ENCODE peak calls at places on chromosomes 2 and 18, in eight cellular contexts. A is epithelial cell of esophagus; B is HFFc6; N is CD8-positive, alpha-beta T cell; I is spleen; S is foreskin fibroblast; P is neural crest cell; V is fibroblast of pulmonary artery. W is an unnamed sample.

GRCh38 chr2:111121028-111121872 is 536 bp downstream of the BCL2L11 start:
- DNase-seq in B (no peak), P (peak), I (peak), N (peak), S (no peak), V (peak), A (peak), W (peak)

GRCh38 chr18:57150828-57151227 is 3.9 kb downstream of the BOD1L2 start:
- DNase-seq in S (no peak), A (no peak), B (no peak), V (no peak), N (no peak), I (no peak), P (no peak), W (no peak)

GRCh38 chr2:39311469-39311868 is 67.7 kb upstream of the CDKL4 start:
- DNase-seq in A (no peak), V (no peak), B (no peak), P (no peak), N (no peak), S (no peak), I (no peak), W (no peak)

GRCh38 chr2:237723613-237724012 is 75.0 kb upstream of the RBM44 start:
- DNase-seq in S (peak), I (no peak), N (no peak), V (no peak), A (peak), B (no peak), P (peak), W (peak)

GRCh38 chr2:191705084-191705483 is 27.1 kb downstream of the NABP1 start:
- DNase-seq in I (no peak), V (no peak), P (no peak), N (no peak), B (no peak), A (no peak), S (no peak), W (no peak)

GRCh38 chr2:67503066-67503795 is 106.1 kb downstream of the ETAA1 start:
- DNase-seq in V (peak), P (no peak), S (peak), N (no peak), A (peak), I (no peak), B (peak), W (peak)

GRCh38 chr2:2014251-2014761 is 270.0 kb upstream of the PXDN start:
- DNase-seq in S (no peak), N (no peak), P (no peak), V (peak), B (no peak), A (no peak), I (no peak), W (peak)

GRCh38 chr2:197137234-197137633 is 173.3 kb downstream of the ANKRD44 start:
- DNase-seq in S (peak), A (peak), N (no peak), V (peak), B (peak), I (no peak), P (no peak), W (peak)

GRCh38 chr2:159516241-159516758 is 100.0 kb downstream of the BAZ2B start:
- DNase-seq in I (no peak), N (no peak), P (no peak), S (no peak), V (peak), B (peak), A (peak), W (peak)

GRCh38 chr2:236656166-236656565 is 86.5 kb downstream of the ACKR3 start:
- DNase-seq in N (no peak), S (no peak), V (no peak), B (no peak), A (no peak), I (no peak), P (no peak), W (no peak)

GRCh38 chr18:78376036-78376435 is 603.6 kb upstream of the SALL3 start:
- DNase-seq in I (no peak), P (peak), B (no peak), S (no peak), N (no peak), A (no peak), V (no peak), W (no peak)

GRCh38 chr2:226334981-226335720 is 464.5 kb downstream of the IRS1 start:
- DNase-seq in A (peak), S (no peak), P (no peak), B (peak), N (no peak), V (peak), I (no peak), W (no peak)

GRCh38 chr2:169086893-169087467 is 17.6 kb downstream of the DHRS9 start:
- DNase-seq in N (no peak), I (no peak), A (peak), P (no peak), B (no peak), V (no peak), S (no peak), W (no peak)

GRCh38 chr2:60550151-60550983 is 3.1 kb downstream of the BCL11A start:
- DNase-seq in V (peak), B (peak), N (peak), S (peak), I (peak), P (peak), A (peak), W (peak)

DNA sequence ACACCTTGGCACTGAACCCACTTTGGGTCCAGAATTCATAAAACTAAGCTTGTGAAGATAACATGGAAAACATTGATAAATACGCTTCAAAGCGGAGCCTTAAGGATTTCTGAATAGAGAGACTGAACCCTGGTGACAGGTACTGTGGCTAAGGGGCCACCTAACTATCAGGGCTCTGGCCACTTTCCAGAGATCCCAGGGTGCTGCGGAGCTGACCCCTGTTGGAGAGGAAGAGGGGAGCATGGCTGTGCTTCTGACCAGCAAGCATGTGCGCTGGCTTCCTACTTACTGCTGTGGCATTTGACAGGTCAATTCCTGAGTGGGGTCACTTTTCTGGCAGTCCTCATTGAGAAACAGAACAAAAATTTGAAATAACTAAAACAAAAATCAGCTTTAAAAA is 228.3 kb downstream of the NAPG start:
- DNase-seq in I (no peak), P (no peak), S (no peak), N (no peak), B (no peak), A (no peak), V (no peak), W (no peak)
- TF ChIP-seq CTCF in I (no peak), P (no peak), S (no peak), N (no peak), B (no peak), A (no peak), V (no peak), W (no peak)

GRCh38 chr18:48562075-48562474 is 23.2 kb downstream of the CTIF start:
- DNase-seq in P (no peak), I (no peak), B (no peak), V (no peak), S (no peak), N (no peak), A (no peak), W (no peak)
- TF ChIP-seq CTCF in P (no peak), I (no peak), B (no peak), V (no peak), S (no peak), N (no peak), A (no peak), W (no peak)

GRCh38 chr2:228540976-228541375 is 359.5 kb upstream of the SPHKAP start:
- DNase-seq in P (no peak), I (no peak), S (no peak), B (no peak), A (no peak), N (no peak), V (no peak), W (no peak)
- TF ChIP-seq CTCF in P (no peak), I (no peak), S (no peak), B (no peak), A (no peak), N (no peak), V (no peak), W (no peak)

GRCh38 chr2:26769501-26769850 is 5.4 kb downstream of the SLC35F6 start:
- DNase-seq in B (no peak), A (no peak), V (no peak), N (no peak), S (no peak), I (no peak), P (no peak), W (no peak)

GRCh38 chr2:26768759-26769500 is 4.8 kb downstream of the SLC35F6 start:
- DNase-seq in S (no peak), N (no peak), V (peak), A (peak), B (no peak), P (no peak), I (peak), W (peak)

GRCh38 chr2:26767894-26768487 is 3.9 kb downstream of the SLC35F6 start:
- DNase-seq in I (no peak), B (no peak), V (no peak), A (no peak), P (no peak), N (no peak), S (no peak), W (no peak)

GRCh38 chr2:26772064-26773001 is 8.2 kb downstream of the SLC35F6 start:
- DNase-seq in P (no peak), B (peak), N (peak), V (peak), S (peak), I (peak), A (peak), W (peak)

GRCh38 chr2:26770986-26771586 is 7.0 kb downstream of the SLC35F6 start:
- DNase-seq in V (peak), I (no peak), P (no peak), B (peak), N (peak), S (peak), A (peak), W (peak)
- TF ChIP-seq CTCF in V (peak), I (peak), P (peak), B (peak), N (no peak), S (no peak), A (peak), W (peak)